ENCODE peak calls at places on chromosomes 5 and 9, in nine cellular contexts. W is endodermal cell, Q is lower lobe of right lung, B is transverse colon, Y is fibroblast of lung, L is osteocyte, A is IMR-90, H is upper lobe of right lung, R is H9. I is an unnamed sample.

GRCh38 chr9:124216474-124217176 is 41.1 kb upstream of the NEK6 start:
- DNase-seq in W (peak), Q (peak), B (peak), Y (no peak), L (no peak), A (no peak), H (peak), R (no peak), I (no peak)

GRCh38 chr5:120942551-120942950 is 478.5 kb downstream of the PRR16 start:
- DNase-seq in W (no peak), Q (no peak), B (no peak), Y (peak), L (no peak), A (peak), H (no peak), R (no peak), I (no peak)

GRCh38 chr5:141199359-141200235 is at the start of gene PCDHB11:
- DNase-seq in W (peak), Q (no peak), B (no peak), Y (no peak), L (no peak), A (no peak), H (no peak), R (no peak), I (no peak)

GRCh38 chr9:109012009-109012875 is 1.1 kb downstream of the CTNNAL1 start:
- DNase-seq in W (peak), Q (peak), B (peak), Y (peak), L (peak), A (peak), H (peak), R (peak), I (peak)

GRCh38 chr5:4866817-4867216 is 273.3 kb upstream of the ADAMTS16 start:
- DNase-seq in W (no peak), Q (no peak), B (no peak), Y (no peak), L (no peak), A (no peak), H (no peak), R (no peak), I (no peak)

GRCh38 chr5:142810081-142810480 is 39.9 kb downstream of the ARHGAP26 start:
- DNase-seq in W (no peak), Q (no peak), B (no peak), Y (peak), L (no peak), A (peak), H (no peak), R (no peak), I (no peak)

GRCh38 chr5:92917044-92917443 is 664.0 kb downstream of the NR2F1-AS1 start:
- DNase-seq in W (no peak), Q (no peak), B (no peak), Y (peak), L (no peak), A (peak), H (no peak), R (no peak), I (no peak)

GRCh38 chr9:111961011-111961410 is 64.4 kb downstream of the UGCG start:
- DNase-seq in W (no peak), Q (no peak), B (no peak), Y (peak), L (no peak), A (peak), H (no peak), R (no peak), I (no peak)

GRCh38 chr5:135729582-135729879 is 104.9 kb upstream of the SLC25A48 start:
- DNase-seq in W (no peak), Q (no peak), B (no peak), Y (no peak), L (no peak), A (no peak), H (no peak), R (no peak), I (no peak)

GRCh38 chr5:126858441-126858840 is 81.5 kb downstream of the LMNB1 start:
- DNase-seq in W (peak), Q (no peak), B (no peak), Y (no peak), L (no peak), A (no peak), H (no peak), R (peak), I (no peak)
- TF ChIP-seq CTCF in W (peak), Q (no peak), B (no peak), Y (no peak), L (no peak), A (no peak), H (no peak), R (peak), I (no peak)

GRCh38 chr5:136901-137300 is 44.9 kb downstream of the PLEKHG4B start:
- DNase-seq in W (no peak), Q (no peak), B (no peak), Y (no peak), L (no peak), A (no peak), H (no peak), R (no peak), I (no peak)
- TF ChIP-seq CTCF in W (peak), Q (no peak), B (no peak), Y (no peak), L (no peak), A (no peak), H (no peak), R (peak), I (no peak)

DNA sequence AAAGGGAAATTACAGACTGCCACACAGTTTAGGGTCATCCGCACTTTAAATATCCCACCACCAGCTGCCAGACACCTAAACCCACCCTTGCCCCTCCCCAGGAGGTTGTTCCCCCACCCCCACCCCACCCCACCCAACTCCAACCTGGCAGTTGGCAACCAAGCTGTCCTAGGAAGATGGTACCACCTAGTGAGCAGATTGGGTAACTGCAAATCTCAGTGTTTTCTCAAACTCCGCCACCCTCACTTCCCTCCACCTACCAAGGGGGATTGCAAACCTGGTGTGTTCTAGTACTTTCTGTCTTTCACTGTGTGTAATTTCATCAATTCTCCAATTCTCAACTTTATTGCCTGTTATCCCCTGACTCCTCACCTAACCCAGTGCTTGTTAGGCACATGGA is 323.8 kb upstream of the IRX2 start:
- DNase-seq in W (no peak), Q (no peak), B (no peak), Y (no peak), L (no peak), A (no peak), H (no peak), R (no peak), I (no peak)
- TF ChIP-seq CTCF in W (peak), Q (no peak), B (no peak), Y (peak), L (no peak), A (no peak), H (no peak), R (peak), I (peak)

GRCh38 chr5:156414381-156414780 is 87.4 kb downstream of the SGCD start:
- DNase-seq in W (no peak), Q (no peak), B (no peak), Y (peak), L (no peak), A (peak), H (no peak), R (no peak), I (no peak)

GRCh38 chr5:156411131-156411727 is 84.3 kb downstream of the SGCD start:
- DNase-seq in W (no peak), Q (no peak), B (no peak), Y (peak), L (no peak), A (peak), H (no peak), R (no peak), I (no peak)

GRCh38 chr5:156411957-156412356 is 85.0 kb downstream of the SGCD start:
- DNase-seq in W (no peak), Q (no peak), B (no peak), Y (no peak), L (no peak), A (no peak), H (no peak), R (no peak), I (no peak)

GRCh38 chr5:156406023-156406422 is 79.1 kb downstream of the SGCD start:
- DNase-seq in W (no peak), Q (no peak), B (no peak), Y (no peak), L (no peak), A (no peak), H (no peak), R (no peak), I (no peak)

GRCh38 chr5:156409834-156410233 is 82.9 kb downstream of the SGCD start:
- DNase-seq in W (no peak), Q (no peak), B (no peak), Y (no peak), L (no peak), A (no peak), H (no peak), R (no peak), I (no peak)
- TF ChIP-seq CTCF in W (no peak), Q (no peak), B (no peak), Y (no peak), L (no peak), A (no peak), H (no peak), R (no peak), I (no peak)

GRCh38 chr5:64019746-64020145 is 57.5 kb upstream of the HTR1A start:
- DNase-seq in W (no peak), Q (no peak), B (no peak), Y (no peak), L (no peak), A (no peak), H (no peak), R (no peak), I (no peak)

GRCh38 chr5:64015824-64016223 is 53.6 kb upstream of the HTR1A start:
- DNase-seq in W (peak), Q (no peak), B (no peak), Y (no peak), L (no peak), A (no peak), H (no peak), R (no peak), I (no peak)
- TF ChIP-seq CTCF in W (peak), Q (no peak), B (no peak), Y (no peak), L (no peak), A (no peak), H (no peak), R (no peak), I (no peak)

DNA sequence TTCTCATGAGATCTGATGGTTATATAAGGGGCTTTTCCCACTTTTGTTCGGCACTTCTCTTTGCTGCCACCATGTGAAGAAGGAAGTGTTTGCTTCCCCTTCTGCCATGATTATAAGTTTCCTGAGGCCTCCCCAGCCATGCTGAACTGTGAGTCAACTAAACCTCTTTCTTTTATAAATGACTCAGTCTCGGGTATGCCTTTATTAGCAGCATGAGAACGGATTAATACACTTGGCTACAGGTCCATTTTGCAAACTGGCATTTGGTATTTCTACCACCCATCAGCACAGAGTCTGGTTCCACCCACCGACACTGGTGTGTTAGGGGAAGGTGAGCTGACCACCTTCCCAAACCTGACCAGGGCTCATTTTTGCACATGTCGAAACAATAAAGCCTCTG is 47.9 kb upstream of the RARS1 start:
- DNase-seq in W (no peak), Q (no peak), B (no peak), Y (no peak), L (no peak), A (no peak), H (no peak), R (no peak), I (no peak)
- TF ChIP-seq CTCF in W (no peak), Q (no peak), B (no peak), Y (no peak), L (no peak), A (no peak), H (no peak), R (no peak), I (no peak)

DNA sequence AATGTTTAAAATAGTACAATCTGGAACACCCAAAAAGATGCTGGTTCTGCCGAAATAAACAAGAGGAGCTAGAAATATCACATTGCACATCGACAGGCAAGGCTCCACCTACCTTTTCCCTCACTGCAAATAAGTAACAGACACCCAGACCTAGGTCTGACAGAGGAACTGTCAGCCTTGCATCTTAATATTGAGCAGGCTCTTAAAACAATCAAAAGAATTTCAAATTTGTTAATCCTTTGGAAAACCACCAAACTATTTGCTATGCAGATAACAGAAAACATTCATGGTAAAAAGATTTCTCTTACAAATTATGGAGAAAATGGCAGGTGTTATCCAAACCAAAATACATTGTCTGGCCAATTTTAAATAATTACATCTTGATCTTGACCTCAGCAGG is 71.3 kb downstream of the FRMD3 start:
- DNase-seq in W (no peak), Q (no peak), B (no peak), Y (no peak), L (no peak), A (no peak), H (no peak), R (no peak), I (no peak)
- TF ChIP-seq CTCF in W (no peak), Q (no peak), B (no peak), Y (no peak), L (no peak), A (no peak), H (no peak), R (no peak), I (no peak)

DNA sequence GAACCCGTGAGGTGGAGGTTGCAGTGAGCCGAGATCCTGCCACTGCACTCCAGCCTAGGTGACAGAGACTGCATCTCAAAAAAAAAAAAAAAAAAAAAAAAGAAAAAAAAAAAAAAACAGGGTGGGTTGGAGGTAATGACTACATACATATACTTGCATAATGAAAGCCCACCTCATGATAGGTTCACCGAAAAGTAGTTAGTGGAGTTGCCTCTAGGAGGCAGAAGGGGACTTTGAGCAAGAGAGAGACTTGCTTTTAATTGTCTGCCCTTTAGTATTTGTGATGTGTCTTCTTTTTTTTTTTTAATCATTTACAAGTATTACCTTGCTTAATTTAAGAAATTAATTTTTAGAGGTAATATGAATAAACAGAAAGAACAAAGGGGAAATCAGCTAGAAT is 99.8 kb downstream of the PPARGC1B start:
- DNase-seq in W (no peak), Q (no peak), B (no peak), Y (no peak), L (no peak), A (no peak), H (no peak), R (no peak), I (no peak)
- TF ChIP-seq CTCF in W (peak), Q (no peak), B (no peak), Y (peak), L (peak), A (peak), H (no peak), R (peak), I (peak)

DNA sequence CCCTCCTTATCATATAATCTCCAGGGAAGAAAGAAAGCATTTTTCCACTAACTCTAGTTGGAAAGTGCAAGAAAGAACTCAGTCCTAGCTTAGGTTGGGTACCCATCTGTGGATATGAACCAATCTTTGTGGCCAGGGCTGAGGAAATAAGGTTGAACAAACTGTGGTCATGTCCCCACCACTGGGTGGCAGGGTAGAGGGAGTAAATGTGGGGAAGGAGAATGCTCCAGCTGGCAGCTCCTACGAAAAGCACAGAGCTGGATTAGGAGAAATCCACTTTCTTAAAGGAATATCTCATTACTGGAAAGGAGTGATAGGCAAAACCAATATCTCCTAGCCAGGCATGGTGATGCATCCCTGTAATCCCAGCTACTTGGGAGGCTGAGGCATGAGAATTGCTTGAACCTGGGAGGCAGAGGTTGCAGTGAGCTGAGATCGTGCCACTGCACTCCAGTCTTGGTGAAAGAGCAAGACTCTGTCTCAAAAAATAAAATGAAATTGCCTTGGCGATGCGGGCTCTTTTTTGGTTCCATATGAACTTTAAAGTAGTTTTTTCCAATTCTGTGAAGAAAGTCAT is 175.1 kb downstream of the CCDC192 start:
- DNase-seq in W (peak), Q (no peak), B (peak), Y (peak), L (no peak), A (peak), H (peak), R (peak), I (peak)
- TF ChIP-seq CTCF in W (peak), Q (peak), B (peak), Y (peak), L (peak), A (peak), H (peak), R (peak), I (peak)

I was measured in Caco-2.